ENCODE peak calls at places on chromosomes 5 and 9, in six cellular contexts. One of them, this sample, is unnamed. For H3K27me3, the result is how much of the 10 kb centered on the place peaks cover.

GRCh38 chr5:117594165-117594564 is 1019.5 kb upstream of the SEMA6A start:
- DNase-seq in neural progenitor cell: peak
- DNase-seq in PC-3: no peak
- DNase-seq in heart right ventricle: no peak
- DNase-seq in IMR-90: no peak
- DNase-seq in tibial artery: peak
- DNase-seq in this sample: no peak

GRCh38 chr5:168301593-168302388 is 10.3 kb downstream of the WWC1 start:
- DNase-seq in neural progenitor cell: no peak
- DNase-seq in PC-3: peak
- DNase-seq in heart right ventricle: no peak
- DNase-seq in IMR-90: no peak
- DNase-seq in tibial artery: no peak
- DNase-seq in this sample: peak

GRCh38 chr9:132074736-132075135 is 4.9 kb downstream of the MED27 start:
- DNase-seq in neural progenitor cell: no peak
- DNase-seq in PC-3: no peak
- DNase-seq in heart right ventricle: no peak
- DNase-seq in IMR-90: peak
- DNase-seq in tibial artery: peak
- DNase-seq in this sample: no peak

GRCh38 chr9:75200892-75201470 is 112.7 kb downstream of the OSTF1 start:
- DNase-seq in neural progenitor cell: peak
- DNase-seq in PC-3: peak
- DNase-seq in heart right ventricle: no peak
- DNase-seq in IMR-90: peak
- DNase-seq in tibial artery: no peak
- DNase-seq in this sample: peak

GRCh38 chr5:78522476-78523105 is 126.0 kb downstream of the LHFPL2 start:
- DNase-seq in neural progenitor cell: no peak
- DNase-seq in PC-3: no peak
- DNase-seq in heart right ventricle: no peak
- DNase-seq in IMR-90: no peak
- DNase-seq in tibial artery: no peak
- DNase-seq in this sample: no peak

GRCh38 chr9:125399165-125399564 is 137.5 kb downstream of the GAPVD1 start:
- DNase-seq in neural progenitor cell: no peak
- DNase-seq in PC-3: no peak
- DNase-seq in heart right ventricle: no peak
- DNase-seq in IMR-90: no peak
- DNase-seq in tibial artery: no peak
- DNase-seq in this sample: no peak

GRCh38 chr9:114501786-114502682 is 3.2 kb downstream of the WHRN start:
- DNase-seq in neural progenitor cell: peak
- DNase-seq in PC-3: peak
- DNase-seq in heart right ventricle: no peak
- DNase-seq in IMR-90: peak
- DNase-seq in tibial artery: no peak
- DNase-seq in this sample: peak

GRCh38 chr5:166074839-166075481 is 2216.5 kb upstream of the WWC1 start:
- DNase-seq in neural progenitor cell: peak
- DNase-seq in PC-3: no peak
- DNase-seq in heart right ventricle: no peak
- DNase-seq in IMR-90: no peak
- DNase-seq in tibial artery: no peak
- DNase-seq in this sample: no peak

GRCh38 chr9:126885089-126885753 is 24.8 kb downstream of the ZBTB34 start:
- DNase-seq in neural progenitor cell: no peak
- DNase-seq in PC-3: no peak
- DNase-seq in heart right ventricle: no peak
- DNase-seq in IMR-90: peak
- DNase-seq in tibial artery: no peak
- DNase-seq in this sample: no peak

GRCh38 chr9:133591985-133592384 is 17.2 kb downstream of the FAM163B start:
- DNase-seq in neural progenitor cell: no peak
- DNase-seq in PC-3: no peak
- DNase-seq in heart right ventricle: no peak
- DNase-seq in IMR-90: no peak
- DNase-seq in tibial artery: no peak
- DNase-seq in this sample: no peak

GRCh38 chr9:133591116-133591910 is 17.9 kb downstream of the FAM163B start:
- DNase-seq in neural progenitor cell: no peak
- DNase-seq in PC-3: no peak
- DNase-seq in heart right ventricle: no peak
- DNase-seq in IMR-90: no peak
- DNase-seq in tibial artery: no peak
- DNase-seq in this sample: no peak

GRCh38 chr9:133594310-133594709 is 14.9 kb downstream of the FAM163B start:
- DNase-seq in neural progenitor cell: no peak
- DNase-seq in PC-3: no peak
- DNase-seq in heart right ventricle: no peak
- DNase-seq in IMR-90: no peak
- DNase-seq in tibial artery: no peak
- DNase-seq in this sample: no peak

GRCh38 chr9:133592731-133593409 is 16.3 kb downstream of the FAM163B start:
- DNase-seq in neural progenitor cell: no peak
- DNase-seq in PC-3: no peak
- DNase-seq in heart right ventricle: no peak
- DNase-seq in IMR-90: no peak
- DNase-seq in tibial artery: no peak
- DNase-seq in this sample: no peak

GRCh38 chr9:133593587-133593986 is 15.6 kb downstream of the FAM163B start:
- DNase-seq in neural progenitor cell: no peak
- DNase-seq in PC-3: no peak
- DNase-seq in heart right ventricle: no peak
- DNase-seq in IMR-90: no peak
- DNase-seq in tibial artery: no peak
- DNase-seq in this sample: no peak
- H3K27me3 ChIP-seq in neural progenitor cell: under half
- H3K27me3 ChIP-seq in PC-3: under half
- H3K27me3 ChIP-seq in heart right ventricle: under half
- H3K27me3 ChIP-seq in IMR-90: under half
- H3K27me3 ChIP-seq in tibial artery: under half
- H3K27me3 ChIP-seq in this sample: under half

DNA sequence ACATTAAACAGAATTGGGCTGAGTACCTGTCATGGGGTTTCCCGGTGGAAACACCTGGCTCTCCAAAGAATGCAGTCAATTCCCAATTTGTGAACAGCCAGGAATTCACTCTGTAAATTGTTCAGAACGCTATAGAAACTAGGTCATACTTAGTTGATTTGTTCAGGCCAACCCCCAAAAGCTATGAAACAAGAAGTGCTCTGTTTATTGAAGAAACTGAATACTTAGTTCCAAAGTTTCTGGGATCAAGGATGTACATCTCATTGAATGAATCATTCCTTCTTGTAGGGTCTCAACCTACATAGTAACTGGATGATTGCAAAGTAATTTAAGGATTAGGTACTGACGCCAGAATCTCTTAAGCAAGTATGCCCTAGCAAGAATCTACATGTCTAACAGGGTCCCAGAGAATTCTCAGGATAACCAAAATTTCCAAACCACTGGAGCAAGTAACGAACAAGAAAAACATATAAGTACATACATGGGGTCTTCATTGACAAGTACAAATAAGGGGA is 659 bp upstream of the TUSC1 start:
- DNase-seq in neural progenitor cell: no peak
- DNase-seq in PC-3: no peak
- DNase-seq in heart right ventricle: no peak
- DNase-seq in IMR-90: peak
- DNase-seq in tibial artery: no peak
- DNase-seq in this sample: peak
- H3K4me3 ChIP-seq in neural progenitor cell: no peak
- H3K4me3 ChIP-seq in PC-3: peak
- H3K4me3 ChIP-seq in heart right ventricle: peak
- H3K4me3 ChIP-seq in IMR-90: no peak
- H3K4me3 ChIP-seq in tibial artery: peak
- H3K4me3 ChIP-seq in this sample: peak

DNA sequence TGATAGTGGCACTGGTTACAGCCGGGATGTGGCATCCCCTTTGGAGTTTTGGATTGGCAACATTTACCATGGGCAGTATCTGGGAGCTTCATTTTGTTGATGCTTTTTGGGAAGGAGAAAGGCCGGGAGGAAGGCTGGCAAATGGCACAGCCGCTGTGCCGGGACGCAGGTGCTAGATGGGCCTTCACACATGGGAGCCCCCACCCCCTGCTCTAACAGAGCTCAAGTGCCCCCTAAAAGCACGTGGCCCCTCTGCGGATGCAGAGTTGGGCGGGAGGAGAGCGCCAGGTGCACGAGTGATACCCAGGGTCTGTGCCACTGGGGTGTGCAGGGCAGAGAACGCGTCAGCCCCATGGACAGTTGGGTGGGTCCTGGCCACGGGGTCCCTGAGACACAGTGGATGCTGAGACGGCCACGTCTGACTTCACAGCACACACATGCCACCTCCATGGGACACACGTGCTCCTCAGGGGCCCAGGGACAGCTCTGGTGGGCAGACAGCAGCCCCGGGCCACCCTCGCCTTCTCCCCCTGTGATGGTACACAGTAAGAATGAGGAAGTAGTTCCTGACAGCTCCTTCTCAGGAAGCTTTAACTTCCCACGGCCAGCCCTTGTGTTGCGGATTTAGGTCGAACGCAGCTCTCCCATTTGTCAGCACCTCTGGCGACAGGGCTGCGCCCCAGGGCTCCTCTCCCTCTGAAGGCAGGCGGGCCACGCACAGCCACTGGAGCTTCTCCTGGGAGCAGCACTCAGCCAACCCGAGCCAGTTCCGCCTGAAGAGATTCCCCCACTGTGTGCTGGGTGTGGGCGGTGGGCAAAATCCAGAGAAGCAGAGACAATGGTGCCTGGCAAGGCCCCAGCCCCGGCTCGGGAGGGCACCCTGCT is 10.8 kb downstream of the SLC9A3 start:
- DNase-seq in neural progenitor cell: no peak
- DNase-seq in PC-3: no peak
- DNase-seq in heart right ventricle: no peak
- DNase-seq in IMR-90: no peak
- DNase-seq in tibial artery: no peak
- DNase-seq in this sample: no peak
- H3K27me3 ChIP-seq in neural progenitor cell: half or more
- H3K27me3 ChIP-seq in PC-3: under half
- H3K27me3 ChIP-seq in heart right ventricle: half or more
- H3K27me3 ChIP-seq in IMR-90: half or more
- H3K27me3 ChIP-seq in tibial artery: under half
- H3K27me3 ChIP-seq in this sample: under half

DNA sequence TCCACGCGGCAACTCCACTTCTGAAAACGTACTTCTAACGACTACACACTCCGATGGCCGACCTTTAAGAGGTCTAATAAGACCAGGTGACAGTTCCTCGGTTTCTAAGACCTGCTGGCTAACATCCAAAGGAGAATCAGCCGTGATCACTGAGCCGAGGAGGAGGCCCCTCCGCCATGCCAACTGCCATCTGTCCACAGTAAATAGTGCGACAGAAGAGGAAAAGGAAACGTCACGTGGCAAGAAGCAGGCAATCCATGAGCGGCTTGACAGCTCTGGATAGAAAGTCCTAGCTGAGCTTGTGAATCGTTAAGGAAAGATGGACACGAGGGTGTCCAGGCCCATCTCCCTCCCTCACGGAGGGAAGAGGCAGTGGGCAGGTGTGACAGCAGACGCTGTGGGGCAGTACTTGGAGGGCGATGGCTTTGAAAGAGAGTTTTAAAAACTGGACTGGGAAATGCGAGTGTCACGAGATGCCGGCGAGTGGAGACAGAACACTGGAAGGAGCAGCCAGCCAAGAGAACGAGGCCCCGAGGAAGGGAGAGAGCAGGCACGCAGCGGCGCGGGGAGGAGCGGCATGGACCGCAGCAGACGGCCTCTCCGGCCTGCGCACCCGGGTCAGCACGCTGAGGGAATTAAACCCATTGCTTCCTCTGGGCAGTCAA is 66.7 kb upstream of the TBC1D9B start:
- DNase-seq in neural progenitor cell: no peak
- DNase-seq in PC-3: no peak
- DNase-seq in heart right ventricle: no peak
- DNase-seq in IMR-90: no peak
- DNase-seq in tibial artery: no peak
- DNase-seq in this sample: no peak
- H3K4me3 ChIP-seq in neural progenitor cell: no peak
- H3K4me3 ChIP-seq in PC-3: no peak
- H3K4me3 ChIP-seq in heart right ventricle: no peak
- H3K4me3 ChIP-seq in IMR-90: no peak
- H3K4me3 ChIP-seq in tibial artery: no peak
- H3K4me3 ChIP-seq in this sample: no peak